ENCODE peak calls at places on chromosomes 16 and 17, in eight cellular contexts. G is GM23338, O is DND-41, V is tibial nerve, L is thoracic aorta, I is aorta, E is body of pancreas, W is heart left ventricle. T is an unnamed sample. For H3K4me1, the result is how much of the 10 kb centered on the place peaks cover.

GRCh38 chr17:40303706-40304450 is 5.1 kb upstream of the RARA start:
- DNase-seq in G (no peak), O (no peak), V (no peak), L (no peak), I (no peak), E (no peak), W (no peak), T (no peak)

GRCh38 chr17:7237761-7238417 is 1.4 kb downstream of the PHF23 start:
- DNase-seq in G (peak), O (peak), V (peak), L (no peak), I (peak), E (peak), W (peak), T (peak)

GRCh38 chr16:19837331-19837943 is 47.2 kb downstream of the GPRC5B start:
- DNase-seq in G (no peak), O (no peak), V (no peak), L (no peak), I (no peak), E (no peak), W (no peak), T (no peak)

GRCh38 chr17:77493238-77493812 is 352.6 kb downstream of the SEC14L1 start:
- DNase-seq in G (no peak), O (no peak), V (no peak), L (no peak), I (no peak), E (peak), W (peak), T (no peak)

GRCh38 chr16:69727916-69728270 is 1.5 kb upstream of the NQO1 start:
- DNase-seq in G (no peak), O (no peak), V (no peak), L (no peak), I (no peak), E (no peak), W (no peak), T (no peak)

GRCh38 chr16:70789231-70789926 is 11.6 kb downstream of the VAC14 start:
- DNase-seq in G (no peak), O (no peak), V (peak), L (no peak), I (no peak), E (peak), W (no peak), T (no peak)

GRCh38 chr17:50604470-50604869 is 30.2 kb upstream of the ABCC3 start:
- DNase-seq in G (peak), O (peak), V (no peak), L (no peak), I (peak), E (peak), W (peak), T (no peak)

GRCh38 chr17:43212641-43213490 is 1.2 kb downstream of the TMEM106A start:
- DNase-seq in G (no peak), O (peak), V (no peak), L (no peak), I (no peak), E (peak), W (no peak), T (peak)

GRCh38 chr16:8565498-8565897 is 24.8 kb downstream of the TMEM114 start:
- DNase-seq in G (peak), O (no peak), V (no peak), L (no peak), I (no peak), E (no peak), W (no peak), T (no peak)

GRCh38 chr17:15969463-15969862 is 24.5 kb downstream of the ADORA2B start:
- DNase-seq in G (no peak), O (no peak), V (no peak), L (no peak), I (no peak), E (no peak), W (no peak), T (no peak)

GRCh38 chr17:8162232-8162996 is at the start of gene VAMP2:
- DNase-seq in G (peak), O (peak), V (peak), L (no peak), I (peak), E (peak), W (peak), T (peak)

GRCh38 chr16:69741951-69742904 is 12.5 kb downstream of the NOB1 start:
- DNase-seq in G (no peak), O (no peak), V (peak), L (no peak), I (peak), E (peak), W (peak), T (no peak)

GRCh38 chr17:77594416-77595209 is 363.9 kb upstream of the TNRC6C start:
- DNase-seq in G (no peak), O (peak), V (no peak), L (no peak), I (peak), E (no peak), W (peak), T (no peak)

GRCh38 chr17:17008998-17009397 is 33.3 kb upstream of the MPRIP start:
- DNase-seq in G (no peak), O (no peak), V (no peak), L (no peak), I (no peak), E (no peak), W (peak), T (no peak)

GRCh38 chr16:30858829-30859423 is 35.0 kb downstream of the BCL7C start:
- DNase-seq in G (no peak), O (no peak), V (no peak), L (no peak), I (no peak), E (no peak), W (no peak), T (no peak)

GRCh38 chr17:39486242-39486641 is 25.0 kb downstream of the CDK12 start:
- DNase-seq in G (no peak), O (no peak), V (no peak), L (no peak), I (no peak), E (no peak), W (no peak), T (no peak)

GRCh38 chr16:64893386-64893785 is 228.5 kb downstream of the CDH11 start:
- DNase-seq in G (no peak), O (no peak), V (no peak), L (no peak), I (no peak), E (no peak), W (peak), T (no peak)

GRCh38 chr17:14986127-14986526 is 279.0 kb downstream of the PMP22 start:
- DNase-seq in G (no peak), O (no peak), V (no peak), L (no peak), I (no peak), E (no peak), W (no peak), T (no peak)

GRCh38 chr16:70740919-70741778 is 55.3 kb upstream of the MTSS2 start:
- DNase-seq in G (no peak), O (no peak), V (no peak), L (no peak), I (no peak), E (no peak), W (no peak), T (no peak)

GRCh38 chr16:1218061-1218929 is 6.8 kb downstream of the TPSG1 start:
- DNase-seq in G (no peak), O (no peak), V (no peak), L (no peak), I (no peak), E (no peak), W (no peak), T (no peak)

GRCh38 chr16:89723279-89724250 is 2.2 kb downstream of the ZNF276 start:
- DNase-seq in G (no peak), O (no peak), V (no peak), L (no peak), I (no peak), E (peak), W (no peak), T (no peak)

GRCh38 chr16:50744911-50745310 is 3.0 kb downstream of the CYLD start:
- DNase-seq in G (no peak), O (no peak), V (no peak), L (no peak), I (no peak), E (no peak), W (no peak), T (no peak)

GRCh38 chr17:80874866-80875445 is 116.7 kb upstream of the CHMP6 start:
- DNase-seq in G (no peak), O (no peak), V (no peak), L (no peak), I (no peak), E (no peak), W (no peak), T (no peak)

DNA sequence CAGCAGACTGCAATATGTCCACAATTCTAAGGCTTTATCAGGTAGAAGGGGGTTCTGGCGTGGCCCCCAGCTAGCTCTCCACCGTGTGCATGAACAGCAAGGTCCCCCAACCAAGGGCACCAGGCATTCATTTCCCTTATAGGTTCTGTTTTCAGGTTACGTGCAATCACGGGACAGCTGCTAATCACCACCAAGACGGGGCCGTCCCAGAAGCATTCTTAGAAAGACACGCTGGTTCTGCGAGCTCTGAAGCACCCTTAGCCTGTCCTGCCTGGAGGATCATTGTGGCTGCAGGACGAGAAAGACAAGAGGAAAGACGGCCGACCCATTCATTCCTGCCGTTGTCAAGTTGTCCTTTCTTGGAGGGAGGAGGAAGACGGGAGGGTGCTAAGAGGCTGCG is 302.9 kb downstream of the SOX9 start:
- DNase-seq in G (no peak), O (no peak), V (no peak), L (no peak), I (no peak), E (no peak), W (no peak), T (no peak)
- H3K4me1 ChIP-seq in G (under half), O (under half), V (under half), L (under half), I (under half), E (under half), W (under half), T (under half)

GRCh38 chr17:29714146-29714545 is 91.4 kb upstream of the CORO6 start:
- DNase-seq in G (no peak), O (no peak), V (no peak), L (no peak), I (no peak), E (no peak), W (no peak), T (no peak)
- H3K4me1 ChIP-seq in G (under half), O (under half), V (under half), L (under half), I (under half), E (under half), W (under half), T (under half)

DNA sequence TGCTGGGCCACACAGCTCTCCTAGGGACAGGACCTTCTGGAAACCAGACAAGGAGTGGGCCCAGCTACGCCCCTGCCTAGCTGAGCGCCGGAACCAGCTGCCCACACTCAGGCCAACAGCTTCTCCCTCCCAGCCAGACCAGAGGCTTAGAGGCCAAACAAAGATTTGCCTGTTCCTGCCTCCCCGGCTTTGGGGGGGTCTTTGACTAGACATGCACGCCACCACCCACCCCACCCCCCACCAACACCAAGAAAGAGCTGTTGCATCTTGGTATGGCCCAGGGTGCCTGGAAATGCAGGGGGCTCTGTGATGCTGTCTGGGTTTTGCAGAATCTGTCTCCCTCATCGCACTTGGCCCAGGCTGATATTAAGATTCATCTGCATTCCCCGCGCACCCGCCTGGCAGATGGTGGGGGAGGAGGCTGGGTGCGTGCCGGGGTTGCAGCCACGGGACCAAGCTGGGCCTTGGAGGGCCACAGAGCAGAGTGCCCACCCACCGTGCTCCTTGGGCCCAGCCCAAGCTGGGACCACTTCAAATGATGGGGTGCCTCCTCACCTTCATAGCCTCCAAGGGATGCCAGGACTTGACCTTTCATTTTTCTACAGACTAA is 1.3 kb upstream of the NXPH3 start:
- DNase-seq in G (no peak), O (no peak), V (no peak), L (no peak), I (no peak), E (no peak), W (no peak), T (no peak)
- H3K4me1 ChIP-seq in G (under half), O (under half), V (under half), L (under half), I (under half), E (under half), W (under half), T (under half)

DNA sequence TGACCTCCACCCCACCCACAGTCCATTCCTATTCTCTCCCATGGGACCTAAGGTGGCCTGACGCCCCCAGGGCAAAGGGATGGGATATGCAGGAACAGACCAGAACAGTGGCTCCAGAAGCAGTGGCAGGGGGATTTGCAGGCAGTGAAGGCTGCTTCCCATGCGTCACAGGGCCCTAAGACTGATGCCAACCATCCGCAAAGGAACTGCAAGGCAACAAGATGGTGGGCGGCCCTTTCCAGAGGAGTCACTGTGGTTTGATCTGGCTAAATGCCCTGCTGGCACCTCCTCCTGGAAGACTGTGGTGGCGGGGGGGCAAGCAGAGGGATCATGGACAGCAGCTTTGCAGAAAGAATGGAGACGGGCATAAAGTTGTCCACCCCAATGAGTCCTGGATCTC is 4.4 kb upstream of the SLC39A11 start:
- DNase-seq in G (no peak), O (no peak), V (no peak), L (peak), I (peak), E (peak), W (no peak), T (no peak)
- H3K4me1 ChIP-seq in G (under half), O (under half), V (under half), L (under half), I (under half), E (under half), W (under half), T (under half)

GRCh38 chr17:2400877-2401425 is at the start of gene MNT:
- DNase-seq in G (peak), O (peak), V (peak), L (peak), I (peak), E (peak), W (peak), T (peak)
- H3K4me1 ChIP-seq in G (under half), O (under half), V (under half), L (under half), I (under half), E (half or more), W (half or more), T (under half)

GRCh38 chr17:27106347-27106981 is 187.4 kb upstream of the WSB1 start:
- DNase-seq in G (no peak), O (no peak), V (no peak), L (no peak), I (no peak), E (no peak), W (no peak), T (no peak)
- H3K4me1 ChIP-seq in G (under half), O (under half), V (under half), L (under half), I (under half), E (under half), W (under half), T (under half)

GRCh38 chr17:2274414-2274813 is 29.2 kb downstream of the SMG6 start:
- DNase-seq in G (no peak), O (no peak), V (no peak), L (no peak), I (no peak), E (no peak), W (no peak), T (no peak)

GRCh38 chr17:2275722-2276121 is 27.9 kb downstream of the SMG6 start:
- DNase-seq in G (no peak), O (no peak), V (no peak), L (no peak), I (no peak), E (no peak), W (no peak), T (no peak)

GRCh38 chr17:2266865-2267228 is 36.7 kb downstream of the SMG6 start:
- DNase-seq in G (no peak), O (peak), V (no peak), L (no peak), I (no peak), E (no peak), W (no peak), T (no peak)

GRCh38 chr17:2267354-2267753 is 36.2 kb downstream of the SMG6 start:
- DNase-seq in G (no peak), O (no peak), V (no peak), L (no peak), I (no peak), E (no peak), W (no peak), T (no peak)

GRCh38 chr17:2271985-2272702 is 31.4 kb downstream of the SMG6 start:
- DNase-seq in G (no peak), O (no peak), V (no peak), L (no peak), I (no peak), E (no peak), W (no peak), T (no peak)
- H3K4me1 ChIP-seq in G (under half), O (under half), V (under half), L (under half), I (under half), E (under half), W (under half), T (under half)

GRCh38 chr17:57528084-57528451 is 217.0 kb downstream of the CCDC182 start:
- DNase-seq in G (peak), O (no peak), V (no peak), L (no peak), I (no peak), E (no peak), W (no peak), T (no peak)
- H3K4me1 ChIP-seq in G (under half), O (half or more), V (under half), L (under half), I (under half), E (under half), W (under half), T (half or more)

GRCh38 chr16:73166394-73166971 is 118.6 kb upstream of the ZFHX3 start:
- DNase-seq in G (peak), O (no peak), V (peak), L (no peak), I (no peak), E (no peak), W (no peak), T (no peak)
- H3K4me1 ChIP-seq in G (under half), O (under half), V (under half), L (under half), I (under half), E (under half), W (under half), T (under half)

GRCh38 chr16:85574672-85575475 is 38.2 kb upstream of the GSE1 start:
- DNase-seq in G (no peak), O (no peak), V (no peak), L (no peak), I (no peak), E (no peak), W (no peak), T (no peak)

GRCh38 chr16:85575910-85576309 is 37.2 kb upstream of the GSE1 start:
- DNase-seq in G (no peak), O (no peak), V (no peak), L (no peak), I (no peak), E (no peak), W (no peak), T (no peak)

GRCh38 chr16:85571813-85572619 is 41.1 kb upstream of the GSE1 start:
- DNase-seq in G (no peak), O (peak), V (no peak), L (no peak), I (peak), E (no peak), W (no peak), T (peak)

GRCh38 chr16:85573045-85573695 is 40.0 kb upstream of the GSE1 start:
- DNase-seq in G (no peak), O (no peak), V (no peak), L (no peak), I (no peak), E (no peak), W (no peak), T (no peak)

DNA sequence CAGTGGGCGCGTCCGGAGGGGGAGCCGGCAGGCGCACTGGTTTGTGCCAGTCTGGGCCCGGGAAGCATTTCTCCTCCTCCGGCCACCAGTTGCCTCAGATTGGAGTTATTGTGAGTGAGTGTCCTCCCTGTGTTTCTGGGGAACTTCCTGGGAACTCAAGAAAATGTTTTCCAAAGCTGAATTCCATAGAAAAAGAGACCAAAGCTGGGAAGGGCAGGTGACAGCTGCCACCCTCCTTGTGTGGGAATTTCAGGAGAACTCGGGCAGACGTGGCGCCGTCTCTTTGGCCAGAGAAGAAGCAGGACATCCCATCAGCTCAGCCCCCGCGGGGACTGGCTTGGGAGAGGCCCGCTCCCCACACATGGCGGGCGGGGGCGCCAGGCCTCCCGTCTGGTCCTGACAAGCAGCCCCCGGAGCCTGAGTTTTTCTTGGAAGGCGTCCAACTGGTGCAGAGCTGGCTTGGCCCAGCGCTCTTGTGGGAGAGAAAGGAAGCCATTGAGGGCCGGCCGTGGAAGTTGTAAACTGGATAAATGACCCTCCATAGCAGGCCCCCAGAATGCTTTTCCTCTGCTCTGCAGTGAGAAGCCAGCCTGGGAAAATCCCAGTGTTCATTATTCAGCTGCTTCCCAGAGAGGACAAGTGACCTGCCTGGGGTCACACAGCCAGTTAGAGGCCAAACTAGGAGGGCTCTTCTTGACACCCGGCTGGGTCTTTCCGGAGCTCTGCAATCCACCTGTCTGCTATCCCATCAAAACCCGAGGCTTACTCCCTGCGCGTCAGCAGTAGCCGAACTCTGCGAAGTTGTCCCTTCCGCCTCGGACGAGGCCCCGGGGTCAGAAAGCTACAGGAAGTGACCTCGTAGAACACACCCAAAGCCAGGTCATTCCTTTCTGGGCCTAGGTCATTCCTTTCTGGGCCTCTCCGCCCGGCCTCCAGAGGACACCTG is 39.2 kb upstream of the GSE1 start:
- DNase-seq in G (no peak), O (no peak), V (no peak), L (peak), I (peak), E (peak), W (peak), T (no peak)
- H3K4me1 ChIP-seq in G (half or more), O (under half), V (under half), L (under half), I (under half), E (half or more), W (half or more), T (under half)